ENCODE peak calls at places on chromosomes 2 and 18, in nine cellular contexts. One of them, this sample, is unnamed.

GRCh38 chr2:174072069-174072468 is 106.9 kb upstream of the SP3 start:
- DNase-seq in GM13977: no peak
- DNase-seq in pulmonary artery endothelial cell: no peak
- DNase-seq in activated gamma-delta T cell treated with Interleukin-2 at 50 U/mL for 16 hours: no peak
- DNase-seq in HEK293T: no peak
- DNase-seq in T follicular helper cell: no peak
- DNase-seq in kidney glomerular epithelial cell: no peak
- DNase-seq in activated naive CD4-positive, alpha-beta T cell: no peak
- DNase-seq in NCI-H1694 treated with DMSO at 0.1 percent for 48 hours: no peak
- DNase-seq in this sample: no peak

GRCh38 chr18:13313006-13313661 is 94.6 kb downstream of the LDLRAD4 start:
- DNase-seq in GM13977: no peak
- DNase-seq in pulmonary artery endothelial cell: no peak
- DNase-seq in activated gamma-delta T cell treated with Interleukin-2 at 50 U/mL for 16 hours: peak
- DNase-seq in HEK293T: no peak
- DNase-seq in T follicular helper cell: no peak
- DNase-seq in kidney glomerular epithelial cell: no peak
- DNase-seq in activated naive CD4-positive, alpha-beta T cell: no peak
- DNase-seq in NCI-H1694 treated with DMSO at 0.1 percent for 48 hours: no peak
- DNase-seq in this sample: peak

GRCh38 chr2:156343940-156344301 is 11.4 kb upstream of the NR4A2 start:
- DNase-seq in GM13977: no peak
- DNase-seq in pulmonary artery endothelial cell: no peak
- DNase-seq in activated gamma-delta T cell treated with Interleukin-2 at 50 U/mL for 16 hours: no peak
- DNase-seq in HEK293T: no peak
- DNase-seq in T follicular helper cell: no peak
- DNase-seq in kidney glomerular epithelial cell: no peak
- DNase-seq in activated naive CD4-positive, alpha-beta T cell: no peak
- DNase-seq in NCI-H1694 treated with DMSO at 0.1 percent for 48 hours: no peak
- DNase-seq in this sample: no peak

GRCh38 chr18:64238076-64238475 is 89.2 kb upstream of the LINC00305 start:
- DNase-seq in GM13977: no peak
- DNase-seq in pulmonary artery endothelial cell: no peak
- DNase-seq in activated gamma-delta T cell treated with Interleukin-2 at 50 U/mL for 16 hours: no peak
- DNase-seq in HEK293T: no peak
- DNase-seq in T follicular helper cell: no peak
- DNase-seq in kidney glomerular epithelial cell: no peak
- DNase-seq in activated naive CD4-positive, alpha-beta T cell: no peak
- DNase-seq in NCI-H1694 treated with DMSO at 0.1 percent for 48 hours: no peak
- DNase-seq in this sample: no peak

GRCh38 chr2:27051902-27052645 is 606 bp downstream of the AGBL5 start:
- DNase-seq in GM13977: no peak
- DNase-seq in pulmonary artery endothelial cell: no peak
- DNase-seq in activated gamma-delta T cell treated with Interleukin-2 at 50 U/mL for 16 hours: peak
- DNase-seq in HEK293T: peak
- DNase-seq in T follicular helper cell: no peak
- DNase-seq in kidney glomerular epithelial cell: peak
- DNase-seq in activated naive CD4-positive, alpha-beta T cell: peak
- DNase-seq in NCI-H1694 treated with DMSO at 0.1 percent for 48 hours: no peak
- DNase-seq in this sample: no peak

GRCh38 chr2:46970334-46971288 is 55.0 kb upstream of the MCFD2 start:
- DNase-seq in GM13977: no peak
- DNase-seq in pulmonary artery endothelial cell: no peak
- DNase-seq in activated gamma-delta T cell treated with Interleukin-2 at 50 U/mL for 16 hours: no peak
- DNase-seq in HEK293T: no peak
- DNase-seq in T follicular helper cell: no peak
- DNase-seq in kidney glomerular epithelial cell: peak
- DNase-seq in activated naive CD4-positive, alpha-beta T cell: no peak
- DNase-seq in NCI-H1694 treated with DMSO at 0.1 percent for 48 hours: no peak
- DNase-seq in this sample: no peak

GRCh38 chr2:142822190-142822589 is 55.3 kb upstream of the KYNU start:
- DNase-seq in GM13977: no peak
- DNase-seq in pulmonary artery endothelial cell: no peak
- DNase-seq in activated gamma-delta T cell treated with Interleukin-2 at 50 U/mL for 16 hours: no peak
- DNase-seq in HEK293T: no peak
- DNase-seq in T follicular helper cell: no peak
- DNase-seq in kidney glomerular epithelial cell: no peak
- DNase-seq in activated naive CD4-positive, alpha-beta T cell: no peak
- DNase-seq in NCI-H1694 treated with DMSO at 0.1 percent for 48 hours: no peak
- DNase-seq in this sample: no peak

GRCh38 chr2:38301969-38302702 is 74.9 kb downstream of the ATL2 start:
- DNase-seq in GM13977: no peak
- DNase-seq in pulmonary artery endothelial cell: no peak
- DNase-seq in activated gamma-delta T cell treated with Interleukin-2 at 50 U/mL for 16 hours: no peak
- DNase-seq in HEK293T: no peak
- DNase-seq in T follicular helper cell: no peak
- DNase-seq in kidney glomerular epithelial cell: no peak
- DNase-seq in activated naive CD4-positive, alpha-beta T cell: no peak
- DNase-seq in NCI-H1694 treated with DMSO at 0.1 percent for 48 hours: no peak
- DNase-seq in this sample: no peak

GRCh38 chr2:199434555-199434954 is 23.2 kb downstream of the SATB2 start:
- DNase-seq in GM13977: no peak
- DNase-seq in pulmonary artery endothelial cell: no peak
- DNase-seq in activated gamma-delta T cell treated with Interleukin-2 at 50 U/mL for 16 hours: no peak
- DNase-seq in HEK293T: no peak
- DNase-seq in T follicular helper cell: no peak
- DNase-seq in kidney glomerular epithelial cell: no peak
- DNase-seq in activated naive CD4-positive, alpha-beta T cell: no peak
- DNase-seq in NCI-H1694 treated with DMSO at 0.1 percent for 48 hours: no peak
- DNase-seq in this sample: no peak

GRCh38 chr18:52554180-52554579 is 214.2 kb downstream of the DCC start:
- DNase-seq in GM13977: no peak
- DNase-seq in pulmonary artery endothelial cell: no peak
- DNase-seq in activated gamma-delta T cell treated with Interleukin-2 at 50 U/mL for 16 hours: no peak
- DNase-seq in HEK293T: no peak
- DNase-seq in T follicular helper cell: no peak
- DNase-seq in kidney glomerular epithelial cell: no peak
- DNase-seq in activated naive CD4-positive, alpha-beta T cell: no peak
- DNase-seq in NCI-H1694 treated with DMSO at 0.1 percent for 48 hours: no peak
- DNase-seq in this sample: no peak

GRCh38 chr2:189819297-189819704 is 35.1 kb downstream of the PMS1 start:
- DNase-seq in GM13977: no peak
- DNase-seq in pulmonary artery endothelial cell: no peak
- DNase-seq in activated gamma-delta T cell treated with Interleukin-2 at 50 U/mL for 16 hours: no peak
- DNase-seq in HEK293T: no peak
- DNase-seq in T follicular helper cell: no peak
- DNase-seq in kidney glomerular epithelial cell: no peak
- DNase-seq in activated naive CD4-positive, alpha-beta T cell: no peak
- DNase-seq in NCI-H1694 treated with DMSO at 0.1 percent for 48 hours: no peak
- DNase-seq in this sample: no peak

GRCh38 chr2:143615617-143616016 is 486.4 kb downstream of the ARHGAP15 start:
- DNase-seq in GM13977: no peak
- DNase-seq in pulmonary artery endothelial cell: no peak
- DNase-seq in activated gamma-delta T cell treated with Interleukin-2 at 50 U/mL for 16 hours: no peak
- DNase-seq in HEK293T: no peak
- DNase-seq in T follicular helper cell: no peak
- DNase-seq in kidney glomerular epithelial cell: no peak
- DNase-seq in activated naive CD4-positive, alpha-beta T cell: no peak
- DNase-seq in NCI-H1694 treated with DMSO at 0.1 percent for 48 hours: no peak
- DNase-seq in this sample: no peak

GRCh38 chr18:37397814-37398213 is 167.8 kb downstream of the CELF4 start:
- DNase-seq in GM13977: no peak
- DNase-seq in pulmonary artery endothelial cell: no peak
- DNase-seq in activated gamma-delta T cell treated with Interleukin-2 at 50 U/mL for 16 hours: no peak
- DNase-seq in HEK293T: no peak
- DNase-seq in T follicular helper cell: no peak
- DNase-seq in kidney glomerular epithelial cell: no peak
- DNase-seq in activated naive CD4-positive, alpha-beta T cell: no peak
- DNase-seq in NCI-H1694 treated with DMSO at 0.1 percent for 48 hours: no peak
- DNase-seq in this sample: no peak

GRCh38 chr2:239465017-239466001 is 64.5 kb upstream of the HDAC4 start:
- DNase-seq in GM13977: no peak
- DNase-seq in pulmonary artery endothelial cell: no peak
- DNase-seq in activated gamma-delta T cell treated with Interleukin-2 at 50 U/mL for 16 hours: no peak
- DNase-seq in HEK293T: no peak
- DNase-seq in T follicular helper cell: no peak
- DNase-seq in kidney glomerular epithelial cell: peak
- DNase-seq in activated naive CD4-positive, alpha-beta T cell: no peak
- DNase-seq in NCI-H1694 treated with DMSO at 0.1 percent for 48 hours: no peak
- DNase-seq in this sample: no peak

GRCh38 chr2:185404578-185404977 is 334.0 kb upstream of the FSIP2 start:
- DNase-seq in GM13977: no peak
- DNase-seq in pulmonary artery endothelial cell: no peak
- DNase-seq in activated gamma-delta T cell treated with Interleukin-2 at 50 U/mL for 16 hours: no peak
- DNase-seq in HEK293T: no peak
- DNase-seq in T follicular helper cell: no peak
- DNase-seq in kidney glomerular epithelial cell: no peak
- DNase-seq in activated naive CD4-positive, alpha-beta T cell: no peak
- DNase-seq in NCI-H1694 treated with DMSO at 0.1 percent for 48 hours: no peak
- DNase-seq in this sample: no peak

GRCh38 chr2:206390181-206390580 is 53.2 kb upstream of the ADAM23 start:
- DNase-seq in GM13977: no peak
- DNase-seq in pulmonary artery endothelial cell: no peak
- DNase-seq in activated gamma-delta T cell treated with Interleukin-2 at 50 U/mL for 16 hours: no peak
- DNase-seq in HEK293T: no peak
- DNase-seq in T follicular helper cell: no peak
- DNase-seq in kidney glomerular epithelial cell: no peak
- DNase-seq in activated naive CD4-positive, alpha-beta T cell: no peak
- DNase-seq in NCI-H1694 treated with DMSO at 0.1 percent for 48 hours: no peak
- DNase-seq in this sample: no peak

GRCh38 chr18:55907352-55908045 is 319.5 kb upstream of the TCF4 start:
- DNase-seq in GM13977: no peak
- DNase-seq in pulmonary artery endothelial cell: no peak
- DNase-seq in activated gamma-delta T cell treated with Interleukin-2 at 50 U/mL for 16 hours: no peak
- DNase-seq in HEK293T: no peak
- DNase-seq in T follicular helper cell: no peak
- DNase-seq in kidney glomerular epithelial cell: no peak
- DNase-seq in activated naive CD4-positive, alpha-beta T cell: no peak
- DNase-seq in NCI-H1694 treated with DMSO at 0.1 percent for 48 hours: no peak
- DNase-seq in this sample: no peak

GRCh38 chr2:1598800-1599199 is 145.5 kb downstream of the PXDN start:
- DNase-seq in GM13977: no peak
- DNase-seq in pulmonary artery endothelial cell: no peak
- DNase-seq in activated gamma-delta T cell treated with Interleukin-2 at 50 U/mL for 16 hours: no peak
- DNase-seq in HEK293T: no peak
- DNase-seq in T follicular helper cell: no peak
- DNase-seq in kidney glomerular epithelial cell: no peak
- DNase-seq in activated naive CD4-positive, alpha-beta T cell: no peak
- DNase-seq in NCI-H1694 treated with DMSO at 0.1 percent for 48 hours: no peak
- DNase-seq in this sample: no peak

GRCh38 chr2:56263876-56264275 is 80.1 kb downstream of the CCDC85A start:
- DNase-seq in GM13977: no peak
- DNase-seq in pulmonary artery endothelial cell: no peak
- DNase-seq in activated gamma-delta T cell treated with Interleukin-2 at 50 U/mL for 16 hours: no peak
- DNase-seq in HEK293T: no peak
- DNase-seq in T follicular helper cell: no peak
- DNase-seq in kidney glomerular epithelial cell: no peak
- DNase-seq in activated naive CD4-positive, alpha-beta T cell: no peak
- DNase-seq in NCI-H1694 treated with DMSO at 0.1 percent for 48 hours: no peak
- DNase-seq in this sample: no peak

GRCh38 chr2:112187805-112188596 is 49.8 kb downstream of the FBLN7 start:
- DNase-seq in GM13977: peak
- DNase-seq in pulmonary artery endothelial cell: peak
- DNase-seq in activated gamma-delta T cell treated with Interleukin-2 at 50 U/mL for 16 hours: peak
- DNase-seq in HEK293T: no peak
- DNase-seq in T follicular helper cell: peak
- DNase-seq in kidney glomerular epithelial cell: no peak
- DNase-seq in activated naive CD4-positive, alpha-beta T cell: no peak
- DNase-seq in NCI-H1694 treated with DMSO at 0.1 percent for 48 hours: no peak
- DNase-seq in this sample: peak

GRCh38 chr2:113173563-113174368 is at the start of gene PSD4:
- DNase-seq in GM13977: peak
- DNase-seq in pulmonary artery endothelial cell: no peak
- DNase-seq in activated gamma-delta T cell treated with Interleukin-2 at 50 U/mL for 16 hours: peak
- DNase-seq in HEK293T: no peak
- DNase-seq in T follicular helper cell: peak
- DNase-seq in kidney glomerular epithelial cell: no peak
- DNase-seq in activated naive CD4-positive, alpha-beta T cell: peak
- DNase-seq in NCI-H1694 treated with DMSO at 0.1 percent for 48 hours: no peak
- DNase-seq in this sample: peak

GRCh38 chr2:105517814-105518705 is 119.2 kb upstream of the FHL2 start:
- DNase-seq in GM13977: no peak
- DNase-seq in pulmonary artery endothelial cell: no peak
- DNase-seq in activated gamma-delta T cell treated with Interleukin-2 at 50 U/mL for 16 hours: no peak
- DNase-seq in HEK293T: no peak
- DNase-seq in T follicular helper cell: no peak
- DNase-seq in kidney glomerular epithelial cell: no peak
- DNase-seq in activated naive CD4-positive, alpha-beta T cell: no peak
- DNase-seq in NCI-H1694 treated with DMSO at 0.1 percent for 48 hours: no peak
- DNase-seq in this sample: no peak